ENCODE peak calls at places on chromosomes 1 and 21, in ten cellular contexts. F is uterus, C is ovary, E is transverse colon, N is stomach, Q is body of pancreas, W is IMR-90, X is HCT116, S is spleen, K is adrenal gland. D is an unnamed sample.

GRCh38 chr1:181119076-181119989 is 30.8 kb downstream of the IER5 start:
- DNase-seq in E (no peak), C (no peak), S (no peak), N (no peak), X (peak; percentile 57), W (no peak), F (no peak), K (no peak), Q (no peak), D (no peak)

GRCh38 chr1:165369255-165369848 is 12.8 kb upstream of the LMX1A start:
- DNase-seq in W (peak; percentile 21), S (peak; percentile 81), E (peak; percentile 57), Q (peak; percentile 56), N (peak; percentile 55), C (peak; percentile 60), K (peak; percentile 64), X (peak; percentile 32), F (peak; percentile 36), D (no peak)

GRCh38 chr1:110630770-110631663 is 24.9 kb upstream of the KCNA2 start:
- DNase-seq in F (peak; percentile 58), S (peak; percentile 94), C (peak; percentile 78), K (peak; percentile 73), E (peak; percentile 86), Q (peak; percentile 79), W (peak; percentile 46), N (peak; percentile 80), X (peak; percentile 43), D (no peak)

GRCh38 chr1:209651148-209651547 is 1.1 kb downstream of the LAMB3 start:
- DNase-seq in E (peak; percentile 84), C (no peak), W (peak; percentile 56), Q (peak; percentile 66), S (peak; percentile 84), N (peak; percentile 78), K (peak; percentile 95), F (no peak), X (peak; percentile 67), D (no peak)

GRCh38 chr1:161946071-161946987 is 77.3 kb downstream of the OLFML2B start:
- DNase-seq in S (no peak), W (peak; percentile 80), Q (no peak), E (no peak), F (no peak), N (no peak), X (no peak), K (no peak), C (no peak), D (no peak)

GRCh38 chr1:21321963-21322680 is 31.9 kb upstream of the ECE1 start:
- DNase-seq in E (no peak), F (no peak), K (no peak), Q (no peak), X (no peak), C (peak; percentile 61), S (no peak), N (no peak), W (no peak), D (no peak)

GRCh38 chr21:45556302-45556644 is 14.0 kb upstream of the SLC19A1 start:
- DNase-seq in W (no peak), C (no peak), N (no peak), S (no peak), X (no peak), K (no peak), E (no peak), F (no peak), Q (no peak), D (no peak)

GRCh38 chr1:16351449-16351993 is 759 bp downstream of the FBXO42 start:
- DNase-seq in Q (no peak), C (no peak), F (no peak), E (no peak), X (no peak), S (no peak), K (no peak), N (no peak), W (peak; percentile 34), D (no peak)

GRCh38 chr1:170012920-170013319 is 61.6 kb downstream of the KIFAP3 start:
- DNase-seq in C (no peak), K (no peak), S (no peak), W (no peak), X (no peak), E (no peak), N (no peak), F (no peak), Q (no peak), D (no peak)

GRCh38 chr21:37257526-37257966 is 9.6 kb downstream of the VPS26C start:
- DNase-seq in E (peak; percentile 25), N (no peak), W (peak; percentile 24), K (peak; percentile 43), Q (no peak), X (no peak), F (no peak), S (peak; percentile 84), C (peak; percentile 53), D (no peak)

GRCh38 chr1:42282024-42282579 is 52.9 kb downstream of the FOXJ3 start:
- DNase-seq in N (no peak), K (no peak), C (no peak), W (peak; percentile 65), Q (no peak), X (no peak), E (no peak), F (no peak), S (no peak), D (no peak)

GRCh38 chr1:66760506-66760905 is 8.2 kb downstream of the DYNLT5 start:
- DNase-seq in W (no peak), E (no peak), X (no peak), N (no peak), Q (no peak), F (no peak), S (no peak), K (no peak), C (no peak), D (no peak)

GRCh38 chr1:92031281-92032110 is 1.7 kb downstream of the EPHX4 start:
- DNase-seq in Q (no peak), W (peak; percentile 21), C (no peak), E (no peak), N (no peak), K (no peak), F (no peak), X (no peak), S (no peak), D (no peak)

GRCh38 chr1:218666263-218666662 is 321.1 kb downstream of the TGFB2 start:
- DNase-seq in E (no peak), N (no peak), Q (no peak), W (no peak), F (no peak), S (no peak), X (no peak), C (no peak), K (no peak), D (no peak)

GRCh38 chr21:42421018-42421793 is 17.5 kb downstream of the UBASH3A start:
- DNase-seq in F (no peak), E (peak; percentile 7), N (no peak), Q (no peak), K (no peak), S (peak; percentile 2), W (no peak), X (no peak), C (no peak), D (no peak)
- H3K36me3 ChIP-seq in F (no peaks in the 10 kb centered on the region), E (no peaks in the 10 kb centered on the region), N (no peaks in the 10 kb centered on the region), Q (no peaks in the 10 kb centered on the region), K (no peaks in the 10 kb centered on the region), S (no peaks in the 10 kb centered on the region), W (no peaks in the 10 kb centered on the region), X (no peaks in the 10 kb centered on the region), C (no peaks in the 10 kb centered on the region), D (no peaks in the 10 kb centered on the region)

GRCh38 chr1:155321577-155322497 is 1.1 kb downstream of the RUSC1 start:
- DNase-seq in X (no peak), Q (no peak), W (no peak), F (peak; percentile 28), S (no peak), E (no peak), C (peak; percentile 54), N (no peak), K (peak; percentile 31), D (no peak)

GRCh38 chr1:155324041-155324716 is 3.5 kb downstream of the RUSC1 start:
- DNase-seq in N (peak; percentile 95), E (peak; percentile 96), Q (peak; percentile 94), C (peak; percentile 94), X (peak; percentile 89), F (peak; percentile 96), K (peak; percentile 98), W (peak; percentile 93), S (peak; percentile 98), D (peak; percentile 70)

GRCh38 chr1:155322571-155322952 is 1.9 kb downstream of the RUSC1 start:
- DNase-seq in F (peak; percentile 53), K (peak; percentile 57), S (peak; percentile 83), X (no peak), E (no peak), W (peak; percentile 39), C (peak; percentile 70), N (no peak), Q (no peak), D (no peak)

GRCh38 chr1:155323729-155324040 is 3.0 kb downstream of the RUSC1 start:
- DNase-seq in X (peak; percentile 80), Q (peak; percentile 94), K (peak; percentile 93), E (peak; percentile 95), S (peak; percentile 96), F (peak; percentile 91), N (peak; percentile 92), W (peak; percentile 86), C (peak; percentile 93), D (peak; percentile 69)

GRCh38 chr1:155322953-155323728 is 2.4 kb downstream of the RUSC1 start:
- DNase-seq in K (peak; percentile 92), F (peak; percentile 92), S (peak; percentile 96), X (peak; percentile 72), N (peak; percentile 86), W (peak; percentile 93), E (peak; percentile 92), Q (peak; percentile 86), C (peak; percentile 93), D (no peak)
- TF ChIP-seq POLR2A in K (peak; percentile 58), F (peak; percentile 40), S (no peak), X (peak; percentile 12), N (no peak), W (no peak), E (no peak), Q (no peak), C (peak; percentile 46), D (no peak)

DNA sequence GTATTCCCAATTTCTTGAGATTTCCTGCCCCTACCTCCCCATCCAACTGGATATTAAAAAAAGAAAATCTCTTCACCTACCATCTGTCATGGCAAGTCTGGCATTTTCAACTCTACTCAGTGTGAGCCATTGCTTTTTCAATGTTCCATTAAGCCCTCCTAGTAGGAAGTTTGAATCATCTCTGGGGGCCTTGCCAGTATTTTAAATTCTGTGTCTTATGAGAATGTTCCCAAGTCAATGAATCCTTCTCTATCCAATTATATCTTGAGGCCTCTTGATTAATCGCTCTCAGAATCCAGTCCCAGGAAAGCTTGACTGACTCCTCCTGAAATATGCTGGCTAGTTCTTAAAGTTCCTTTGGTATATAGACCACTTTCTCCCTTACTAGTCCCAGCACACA is 91.5 kb downstream of the NGF start:
- DNase-seq in S (no peak), C (no peak), E (no peak), F (no peak), N (no peak), X (no peak), W (peak; percentile 40), K (no peak), Q (no peak), D (no peak)
- H3K36me3 ChIP-seq in S (no peaks in the 10 kb centered on the region), C (no peaks in the 10 kb centered on the region), E (no peaks in the 10 kb centered on the region), F (no peaks in the 10 kb centered on the region), N (no peaks in the 10 kb centered on the region), X (no peaks in the 10 kb centered on the region), W (no peaks in the 10 kb centered on the region), K (no peaks in the 10 kb centered on the region), Q (no peaks in the 10 kb centered on the region), D (no peaks in the 10 kb centered on the region)

DNA sequence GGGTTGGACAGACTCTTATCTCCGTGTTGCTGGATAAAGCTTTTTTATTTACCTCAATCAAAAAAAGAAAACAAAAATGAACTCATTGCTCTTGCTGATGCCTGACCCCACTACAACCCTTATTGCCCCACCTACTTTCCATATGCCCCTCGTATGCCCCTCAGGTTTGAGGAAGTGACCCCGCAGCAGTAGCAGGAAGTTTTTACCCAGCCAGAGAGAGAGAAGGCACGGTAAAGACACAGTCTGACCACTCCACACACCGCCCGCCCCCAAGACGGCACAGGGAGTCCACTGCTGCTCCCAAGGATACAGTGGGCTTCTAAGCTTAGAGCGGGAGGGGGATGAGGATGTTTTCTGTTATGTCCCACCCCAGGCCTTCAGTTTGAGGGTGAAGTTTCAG is 9.8 kb downstream of the PLEKHO1 start:
- DNase-seq in X (no peak), E (peak; percentile 42), S (peak; percentile 85), N (no peak), W (no peak), K (peak; percentile 38), Q (no peak), C (peak; percentile 67), F (no peak), D (no peak)
- TF ChIP-seq POLR2A in X (no peak), E (peak; percentile 10), S (no peak), N (no peak), W (no peak), K (no peak), Q (peak; percentile 35), C (no peak), F (no peak), D (peak; percentile 20)